ENCODE peak calls at places on chromosomes 16 and 17, in five cellular contexts. Y, G, R, V and C are unnamed samples.

GRCh38 chr17:3818786-3819185 is 17.8 kb upstream of the ITGAE start:
- DNase-seq in G (no peak), R (no peak), V (no peak), Y (peak), C (peak)

GRCh38 chr16:6549415-6549814 is 783.2 kb upstream of the RBFOX1 start:
- DNase-seq in Y (no peak), G (no peak), R (no peak), V (no peak), C (no peak)

GRCh38 chr17:78458091-78458490 is 79.6 kb downstream of the PGS1 start:
- DNase-seq in V (no peak), G (no peak), R (no peak), Y (no peak), C (no peak)

GRCh38 chr16:68902376-68903345 is 59.3 kb downstream of the TANGO6 start:
- DNase-seq in V (peak), Y (peak), G (peak), R (peak), C (peak)

GRCh38 chr17:81075307-81075706 is 40.4 kb downstream of the BAIAP2 start:
- DNase-seq in R (no peak), V (no peak), G (no peak), Y (no peak), C (no peak)

GRCh38 chr17:5708344-5708743 is 124.0 kb upstream of the NLRP1 start:
- DNase-seq in Y (no peak), R (no peak), G (no peak), V (no peak), C (no peak)

GRCh38 chr17:72134560-72135399 is 14.0 kb downstream of the SOX9 start:
- DNase-seq in R (no peak), Y (peak), V (no peak), G (no peak), C (peak)

GRCh38 chr16:9489823-9490467 is 398.5 kb downstream of the HAPSTR1 start:
- DNase-seq in V (peak), Y (no peak), R (no peak), G (no peak), C (no peak)

GRCh38 chr17:59878624-59879023 is 14.1 kb downstream of the TUBD1 start:
- DNase-seq in G (no peak), Y (no peak), V (no peak), R (no peak), C (no peak)

GRCh38 chr16:83810906-83811305 is 3.1 kb downstream of the HSBP1 start:
- DNase-seq in V (no peak), Y (no peak), R (no peak), G (no peak), C (peak)

GRCh38 chr16:16027728-16028310 is 78.4 kb downstream of the ABCC1 start:
- DNase-seq in V (no peak), G (no peak), Y (no peak), R (no peak), C (no peak)

GRCh38 chr16:1958715-1959268 is 546 bp upstream of the NDUFB10 start:
- DNase-seq in Y (no peak), V (no peak), G (no peak), R (no peak), C (no peak)

GRCh38 chr17:42928714-42929496 is 28.3 kb downstream of the G6PC1 start:
- DNase-seq in R (peak), V (peak), Y (peak), G (peak), C (peak)

GRCh38 chr17:42574463-42574862 is 3.1 kb downstream of the PSMC3IP start:
- DNase-seq in V (no peak), G (no peak), Y (no peak), R (no peak), C (no peak)

GRCh38 chr17:33192961-33193911 is 99.9 kb downstream of the ASIC2 start:
- DNase-seq in R (no peak), Y (peak), G (no peak), V (no peak), C (no peak)

GRCh38 chr17:28641579-28641978 is 3.4 kb downstream of the BLTP2 start:
- DNase-seq in V (no peak), Y (no peak), R (no peak), G (no peak), C (no peak)

GRCh38 chr17:27295945-27296344 is 2.0 kb downstream of the WSB1 start:
- DNase-seq in G (no peak), Y (peak), V (no peak), R (no peak), C (peak)

GRCh38 chr16:29809850-29810698 is 1.9 kb upstream of the PRRT2 start:
- DNase-seq in Y (peak), V (no peak), R (no peak), G (peak), C (no peak)

GRCh38 chr17:60645918-60646523 is 31.6 kb upstream of the BCAS3 start:
- DNase-seq in Y (no peak), R (no peak), G (no peak), V (no peak), C (no peak)

GRCh38 chr16:16042076-16042475 is 92.7 kb downstream of the ABCC1 start:
- DNase-seq in V (peak), G (no peak), Y (no peak), R (no peak), C (peak)

GRCh38 chr17:60149691-60150582 is at the start of gene CA4:
- DNase-seq in V (no peak), R (no peak), G (no peak), Y (no peak), C (no peak)

GRCh38 chr16:19138601-19139000 is 24.8 kb downstream of the ITPRIPL2 start:
- DNase-seq in R (no peak), Y (peak), G (no peak), V (peak), C (peak)

GRCh38 chr16:55499281-55499680 is 9.6 kb upstream of the LPCAT2 start:
- DNase-seq in R (no peak), Y (no peak), G (no peak), V (no peak), C (no peak)

GRCh38 chr17:68954146-68954971 is 833 bp downstream of the ABCA8 start:
- DNase-seq in V (no peak), Y (peak), G (no peak), R (no peak), C (no peak)

GRCh38 chr17:10094806-10095205 is 103.6 kb downstream of the GAS7 start:
- DNase-seq in V (no peak), Y (no peak), G (no peak), R (no peak), C (no peak)

GRCh38 chr16:81616321-81617020 is 162.6 kb upstream of the PLCG2 start:
- DNase-seq in V (peak), G (peak), R (peak), Y (no peak), C (peak)

GRCh38 chr17:44203731-44204452 is 4.2 kb upstream of the ATXN7L3 start:
- DNase-seq in V (no peak), R (peak), G (peak), Y (peak), C (peak)

GRCh38 chr16:17476414-17477259 is 5.9 kb upstream of the XYLT1 start:
- DNase-seq in R (no peak), Y (peak), V (peak), G (peak), C (peak)

GRCh38 chr16:77383606-77384187 is 51.1 kb downstream of the ADAMTS18 start:
- DNase-seq in V (no peak), R (no peak), Y (no peak), G (no peak), C (no peak)

GRCh38 chr16:89020925-89021595 is 44.1 kb upstream of the CBFA2T3 start:
- DNase-seq in Y (no peak), V (no peak), R (no peak), G (no peak), C (no peak)

GRCh38 chr17:10618202-10618635 is 38.9 kb downstream of the MYH3 start:
- DNase-seq in G (peak), R (peak), Y (peak), V (peak), C (peak)

GRCh38 chr17:65131946-65132345 is 5.2 kb upstream of the RGS9 start:
- DNase-seq in Y (peak), R (no peak), V (no peak), G (no peak), C (peak)

GRCh38 chr16:8866118-8866883 is 2.5 kb downstream of the CARHSP1 start:
- DNase-seq in Y (no peak), V (peak), G (no peak), R (no peak), C (peak)

GRCh38 chr17:16346721-16347271 is 6.5 kb downstream of the CENPV start:
- DNase-seq in Y (no peak), G (no peak), R (no peak), V (no peak), C (no peak)